ENCODE peak calls at places on chromosomes 7 and 10, in four cellular contexts. K is hippocampal formation; U is stimulated activated CD8-positive, alpha-beta memory T cell treated with anti-CD3 and anti-CD28 coated beads, Interleukin-7, amount 100 ng/mL, for 1 hour; R is NCI-H1105. A is an unnamed sample.

GRCh38 chr7:134744569-134744968 is 34.9 kb upstream of the CALD1 start:
- DNase-seq in K (no peak), U (no peak), R (no peak), A (no peak)

GRCh38 chr7:39678935-39679690 is 55.7 kb downstream of the RALA start:
- DNase-seq in K (no peak), U (no peak), R (no peak), A (no peak)

GRCh38 chr7:45573636-45574470 is at the start of gene ADCY1:
- DNase-seq in K (no peak), U (no peak), R (peak), A (no peak)

GRCh38 chr7:81285142-81285871 is 366.5 kb upstream of the SEMA3C start:
- DNase-seq in K (no peak), U (no peak), R (no peak), A (no peak)

GRCh38 chr7:82050792-82051191 is 280.9 kb upstream of the HGF start:
- DNase-seq in K (no peak), U (no peak), R (no peak), A (no peak)

GRCh38 chr7:158646766-158647474 is 57.7 kb downstream of the NCAPG2 start:
- DNase-seq in K (no peak), U (no peak), R (no peak), A (no peak)

GRCh38 chr7:151755131-151755787 is 121.7 kb downstream of the PRKAG2 start:
- DNase-seq in K (no peak), U (no peak), R (no peak), A (no peak)

GRCh38 chr10:44960098-44960480 is 487 bp downstream of the RASSF4 start:
- DNase-seq in K (no peak), U (no peak), R (no peak), A (no peak)

GRCh38 chr7:108376206-108376605 is 80.0 kb downstream of the NRCAM start:
- DNase-seq in K (no peak), U (no peak), R (no peak), A (no peak)

GRCh38 chr10:46543379-46544014 is 13.0 kb downstream of the GPRIN2 start:
- DNase-seq in K (no peak), U (no peak), R (no peak), A (no peak)